ENCODE peak calls at places on chromosomes 12 and 14, in ten cellular contexts. F is nephron progenitor cell, E is brain microvascular endothelial cell, I is suprapubic skin, N is NB4, K is AG10803, R is psoas muscle, S is Calu3, G is endothelial cell, A is neural crest cell. Q is an unnamed sample.

GRCh38 chr14:105014631-105015030 is 6.3 kb downstream of the CDCA4 start:
- DNase-seq in R (no peak), S (no peak), I (no peak), F (no peak), A (no peak), K (no peak), N (no peak), G (no peak), E (no peak), Q (no peak)

GRCh38 chr14:76710093-76711010 is 50.9 kb upstream of the VASH1 start:
- DNase-seq in I (no peak), E (peak; percentile 19), G (peak; percentile 26), R (no peak), S (peak; percentile 26), K (peak; percentile 46), A (peak; percentile 38), F (peak; percentile 31), N (peak; percentile 60), Q (no peak)

GRCh38 chr14:102508774-102509743 is 517 bp downstream of the ANKRD9 start:
- DNase-seq in K (peak; percentile 35), R (peak; percentile 79), F (peak; percentile 54), N (peak; percentile 37), G (no peak), A (no peak), S (no peak), E (no peak), I (peak; percentile 86), Q (peak; percentile 52)

GRCh38 chr12:91381309-91381804 is 198.7 kb upstream of the DCN start:
- DNase-seq in I (peak; percentile 63), K (peak; percentile 79), N (no peak), S (peak; percentile 21), F (peak; percentile 62), A (peak; percentile 53), E (peak; percentile 83), R (no peak), G (peak; percentile 62), Q (no peak)

GRCh38 chr14:68458840-68459469 is 333.9 kb downstream of the ZFP36L1 start:
- DNase-seq in R (peak; percentile 45), A (no peak), S (peak; percentile 45), E (peak; percentile 62), G (peak; percentile 28), K (peak; percentile 93), I (peak; percentile 81), F (no peak), N (no peak), Q (no peak)

GRCh38 chr12:2607881-2608607 is 186.7 kb upstream of the FKBP4 start:
- DNase-seq in N (no peak), A (no peak), I (no peak), F (no peak), R (no peak), K (no peak), E (no peak), S (no peak), G (no peak), Q (no peak)

GRCh38 chr14:103521438-103521961 is 1.1 kb downstream of the CKB start:
- DNase-seq in K (no peak), S (no peak), G (no peak), N (peak; percentile 42), R (no peak), F (no peak), I (peak; percentile 64), E (no peak), A (no peak), Q (no peak)

GRCh38 chr14:64117671-64118402 is 176.3 kb downstream of the ESR2 start:
- DNase-seq in R (peak; percentile 73), N (no peak), K (peak; percentile 83), G (no peak), F (no peak), S (no peak), E (peak; percentile 77), A (no peak), I (no peak), Q (no peak)

GRCh38 chr12:12265571-12266388 is 1.1 kb downstream of the LRP6 start:
- DNase-seq in N (peak; percentile 57), G (no peak), K (peak; percentile 60), S (no peak), A (no peak), I (no peak), R (no peak), E (peak; percentile 26), F (no peak), Q (no peak)

GRCh38 chr14:54447231-54447692 is 6.1 kb upstream of the CNIH1 start:
- DNase-seq in R (no peak), G (no peak), N (peak; percentile 93), I (no peak), E (no peak), S (peak; percentile 50), F (no peak), A (no peak), K (peak; percentile 59), Q (no peak)

GRCh38 chr12:54135621-54136027 is 53.2 kb downstream of the SMUG1 start:
- DNase-seq in I (no peak), R (no peak), N (no peak), K (peak; percentile 57), S (peak; percentile 78), E (no peak), F (no peak), A (no peak), G (no peak), Q (no peak)

GRCh38 chr12:2324375-2324774 is 271.6 kb downstream of the CACNA1C start:
- DNase-seq in R (peak; percentile 60), I (no peak), F (peak; percentile 20), G (no peak), S (no peak), A (no peak), K (no peak), N (no peak), E (no peak), Q (no peak)

GRCh38 chr14:68140111-68140741 is 320.6 kb downstream of the RAD51B start:
- DNase-seq in S (peak; percentile 72), E (peak; percentile 94), K (peak; percentile 100), G (peak; percentile 10), A (no peak), N (no peak), I (peak; percentile 70), F (peak; percentile 15), R (no peak), Q (no peak)

GRCh38 chr12:25328082-25328712 is 77.5 kb upstream of the KRAS start:
- DNase-seq in N (peak; percentile 64), G (no peak), A (no peak), K (no peak), I (no peak), R (no peak), E (no peak), S (no peak), F (no peak), Q (no peak)

GRCh38 chr14:29805415-29806123 is 122.1 kb downstream of the PRKD1 start:
- DNase-seq in E (peak; percentile 56), K (peak; percentile 87), G (no peak), R (peak; percentile 69), A (no peak), I (no peak), F (no peak), S (peak; percentile 59), N (peak; percentile 11), Q (no peak)

GRCh38 chr12:14244876-14245669 is 120.4 kb upstream of the ATF7IP start:
- DNase-seq in I (no peak), R (no peak), K (no peak), A (no peak), F (no peak), N (no peak), S (no peak), G (no peak), E (no peak), Q (no peak)

GRCh38 chr12:80702889-80703605 is 4.4 kb upstream of the MYF6 start:
- DNase-seq in N (no peak), R (no peak), E (peak; percentile 71), G (no peak), S (peak; percentile 20), K (peak; percentile 69), F (no peak), A (no peak), I (no peak), Q (no peak)

GRCh38 chr12:125690841-125691240 is 625.6 kb downstream of the AACS start:
- DNase-seq in S (no peak), R (no peak), K (no peak), E (no peak), N (no peak), G (no peak), I (no peak), A (no peak), F (no peak), Q (no peak)

GRCh38 chr12:123384994-123385376 is 1.1 kb downstream of the KMT5A start:
- DNase-seq in A (no peak), N (peak; percentile 19), I (no peak), F (no peak), S (no peak), G (no peak), E (peak; percentile 27), K (peak; percentile 80), R (no peak), Q (no peak)
- TF ChIP-seq CTCF in A (peak; percentile 23), N (no peak), I (no peak), F (no peak), S (no peak), G (no peak), E (no peak), K (peak; percentile 36), R (no peak), Q (no peak)

GRCh38 chr14:91342243-91342760 is 75.3 kb downstream of the CCDC88C start:
- DNase-seq in R (no peak), G (no peak), F (no peak), K (no peak), S (no peak), I (no peak), E (no peak), N (no peak), A (no peak), Q (no peak)
- TF ChIP-seq CTCF in R (no peak), G (no peak), F (no peak), K (no peak), S (no peak), I (no peak), E (no peak), N (no peak), A (no peak), Q (no peak)

GRCh38 chr12:105417732-105418131 is 87.2 kb downstream of the C12orf75 start:
- DNase-seq in N (no peak), S (no peak), K (peak; percentile 42), R (no peak), E (no peak), I (no peak), F (no peak), G (no peak), A (no peak), Q (no peak)
- TF ChIP-seq CTCF in N (no peak), S (no peak), K (peak; percentile 26), R (no peak), E (peak; percentile 24), I (no peak), F (no peak), G (no peak), A (peak; percentile 17), Q (no peak)

GRCh38 chr14:97878727-97879126 is 1081.5 kb downstream of the VRK1 start:
- DNase-seq in N (no peak), R (no peak), I (peak; percentile 61), K (peak; percentile 30), S (no peak), G (no peak), E (no peak), A (no peak), F (no peak), Q (no peak)

GRCh38 chr14:97873291-97873690 is 1076.1 kb downstream of the VRK1 start:
- DNase-seq in I (no peak), E (no peak), G (no peak), A (no peak), F (no peak), R (no peak), K (no peak), N (no peak), S (no peak), Q (no peak)

GRCh38 chr14:97878206-97878605 is 1081.0 kb downstream of the VRK1 start:
- DNase-seq in S (no peak), E (no peak), K (no peak), F (no peak), A (no peak), R (no peak), G (no peak), N (no peak), I (peak; percentile 59), Q (no peak)

GRCh38 chr14:97874394-97874793 is 1077.2 kb downstream of the VRK1 start:
- DNase-seq in I (no peak), K (no peak), E (no peak), G (no peak), A (no peak), R (no peak), F (no peak), S (no peak), N (no peak), Q (no peak)
- TF ChIP-seq CTCF in I (no peak), K (no peak), E (no peak), G (no peak), A (no peak), R (no peak), F (no peak), S (no peak), N (no peak), Q (no peak)